ENCODE peak calls at places on chromosomes 6 and 20, in eight cellular contexts. P, F, S, R, A, W, L and Y are unnamed samples.
A peak's percentile ranks its signal among the peaks of the same experiment; 100 is the strongest.

GRCh38 chr20:63140683-63141433 is 75.1 kb downstream of the YTHDF1 start:
- DNase-seq in L (no peak), S (no peak), A (no peak), W (no peak), R (no peak), F (no peak), P (no peak), Y (no peak)

GRCh38 chr6:105815657-105816555 is 270.2 kb upstream of the PRDM1 start:
- DNase-seq in P (no peak), S (no peak), L (no peak), R (no peak), A (no peak), W (peak; percentile 96), F (no peak), Y (no peak)

GRCh38 chr6:17224056-17224455 is 57.1 kb upstream of the RBM24 start:
- DNase-seq in F (no peak), P (no peak), R (no peak), A (no peak), L (no peak), W (no peak), S (no peak), Y (no peak)

GRCh38 chr20:50242548-50242862 is 51.9 kb downstream of the CEBPB start:
- DNase-seq in F (no peak), R (no peak), P (no peak), L (no peak), W (no peak), S (no peak), A (no peak), Y (no peak)

GRCh38 chr6:105189026-105189680 is 9.3 kb upstream of the POPDC3 start:
- DNase-seq in A (no peak), F (no peak), R (no peak), P (no peak), S (no peak), L (no peak), W (no peak), Y (no peak)

GRCh38 chr20:18058661-18059467 is 1.1 kb upstream of the OVOL2 start:
- DNase-seq in A (no peak), L (no peak), F (no peak), S (peak; percentile 26), R (no peak), W (no peak), P (no peak), Y (no peak)

GRCh38 chr6:127376685-127377084 is 33.3 kb upstream of the ECHDC1 start:
- DNase-seq in W (no peak), S (no peak), L (no peak), A (peak; percentile 2), F (no peak), R (no peak), P (no peak), Y (no peak)

GRCh38 chr20:7146552-7147219 is 379.2 kb downstream of the BMP2 start:
- DNase-seq in R (no peak), A (peak; percentile 63), S (no peak), L (no peak), F (no peak), W (no peak), P (no peak), Y (no peak)

GRCh38 chr6:136607932-136608772 is 57.9 kb upstream of the MAP7 start:
- DNase-seq in P (peak; percentile 75), A (peak; percentile 70), R (no peak), W (peak; percentile 79), L (peak; percentile 53), S (peak; percentile 80), F (peak; percentile 30), Y (peak; percentile 56)

GRCh38 chr6:106318851-106319250 is 6.7 kb downstream of the ATG5 start:
- DNase-seq in S (no peak), A (no peak), R (no peak), P (no peak), W (no peak), F (no peak), L (no peak), Y (no peak)

GRCh38 chr20:44695295-44696230 is 19.6 kb upstream of the CCN5 start:
- DNase-seq in P (no peak), F (peak; percentile 25), L (no peak), W (peak; percentile 29), R (no peak), S (no peak), A (peak; percentile 89), Y (no peak)

GRCh38 chr6:123211777-123212545 is 215.9 kb downstream of the CLVS2 start:
- DNase-seq in L (no peak), F (no peak), W (no peak), S (no peak), P (no peak), A (no peak), R (no peak), Y (no peak)

GRCh38 chr20:38337561-38338140 is 8.6 kb upstream of the LBP start:
- DNase-seq in A (peak; percentile 11), P (no peak), L (no peak), S (peak; percentile 67), R (no peak), W (peak; percentile 46), F (no peak), Y (no peak)

GRCh38 chr6:158769228-158769627 is 49.9 kb downstream of the EZR start:
- DNase-seq in L (no peak), S (no peak), A (no peak), W (no peak), R (no peak), F (no peak), P (no peak), Y (no peak)